ENCODE peak calls at places on chromosomes 2 and 18, in nine cellular contexts. One of them, this sample, is unnamed.

GRCh38 chr18:46916551-46917107 is 678 bp downstream of the PIAS2 start:
- DNase-seq in effector memory CD4-positive, alpha-beta T cell: peak
- DNase-seq in body of pancreas: peak
- DNase-seq in left lung: peak
- DNase-seq in psoas muscle: no peak
- DNase-seq in epithelial cell of proximal tubule: no peak
- DNase-seq in suprapubic skin: no peak
- DNase-seq in BJ: no peak
- DNase-seq in mesendoderm: peak
- DNase-seq in this sample: no peak

GRCh38 chr2:98454500-98455235 is 10.0 kb downstream of the INPP4A start:
- DNase-seq in effector memory CD4-positive, alpha-beta T cell: no peak
- DNase-seq in body of pancreas: peak
- DNase-seq in left lung: no peak
- DNase-seq in psoas muscle: no peak
- DNase-seq in epithelial cell of proximal tubule: no peak
- DNase-seq in suprapubic skin: no peak
- DNase-seq in BJ: no peak
- DNase-seq in mesendoderm: peak
- DNase-seq in this sample: no peak

GRCh38 chr2:216626168-216626874 is 6.9 kb upstream of the IGFBP2 start:
- DNase-seq in effector memory CD4-positive, alpha-beta T cell: no peak
- DNase-seq in body of pancreas: no peak
- DNase-seq in left lung: no peak
- DNase-seq in psoas muscle: no peak
- DNase-seq in epithelial cell of proximal tubule: no peak
- DNase-seq in suprapubic skin: no peak
- DNase-seq in BJ: no peak
- DNase-seq in mesendoderm: no peak
- DNase-seq in this sample: no peak

GRCh38 chr2:219997341-219997851 is 370.0 kb downstream of the SLC4A3 start:
- DNase-seq in effector memory CD4-positive, alpha-beta T cell: no peak
- DNase-seq in body of pancreas: peak
- DNase-seq in left lung: no peak
- DNase-seq in psoas muscle: no peak
- DNase-seq in epithelial cell of proximal tubule: peak
- DNase-seq in suprapubic skin: no peak
- DNase-seq in BJ: no peak
- DNase-seq in mesendoderm: peak
- DNase-seq in this sample: no peak

GRCh38 chr18:70907673-70908072 is 618.8 kb downstream of the SOCS6 start:
- DNase-seq in effector memory CD4-positive, alpha-beta T cell: no peak
- DNase-seq in body of pancreas: no peak
- DNase-seq in left lung: no peak
- DNase-seq in psoas muscle: no peak
- DNase-seq in epithelial cell of proximal tubule: no peak
- DNase-seq in suprapubic skin: no peak
- DNase-seq in BJ: no peak
- DNase-seq in mesendoderm: peak
- DNase-seq in this sample: no peak

GRCh38 chr18:48662021-48662661 is 123.3 kb downstream of the CTIF start:
- DNase-seq in effector memory CD4-positive, alpha-beta T cell: no peak
- DNase-seq in body of pancreas: peak
- DNase-seq in left lung: no peak
- DNase-seq in psoas muscle: no peak
- DNase-seq in epithelial cell of proximal tubule: no peak
- DNase-seq in suprapubic skin: peak
- DNase-seq in BJ: no peak
- DNase-seq in mesendoderm: peak
- DNase-seq in this sample: no peak

GRCh38 chr2:9232166-9232479 is 25.5 kb downstream of the ASAP2 start:
- DNase-seq in effector memory CD4-positive, alpha-beta T cell: no peak
- DNase-seq in body of pancreas: no peak
- DNase-seq in left lung: no peak
- DNase-seq in psoas muscle: no peak
- DNase-seq in epithelial cell of proximal tubule: no peak
- DNase-seq in suprapubic skin: no peak
- DNase-seq in BJ: no peak
- DNase-seq in mesendoderm: no peak
- DNase-seq in this sample: no peak

GRCh38 chr2:98280376-98281102 is 65.7 kb upstream of the CNGA3 start:
- DNase-seq in effector memory CD4-positive, alpha-beta T cell: no peak
- DNase-seq in body of pancreas: peak
- DNase-seq in left lung: no peak
- DNase-seq in psoas muscle: no peak
- DNase-seq in epithelial cell of proximal tubule: peak
- DNase-seq in suprapubic skin: no peak
- DNase-seq in BJ: no peak
- DNase-seq in mesendoderm: peak
- DNase-seq in this sample: no peak

DNA sequence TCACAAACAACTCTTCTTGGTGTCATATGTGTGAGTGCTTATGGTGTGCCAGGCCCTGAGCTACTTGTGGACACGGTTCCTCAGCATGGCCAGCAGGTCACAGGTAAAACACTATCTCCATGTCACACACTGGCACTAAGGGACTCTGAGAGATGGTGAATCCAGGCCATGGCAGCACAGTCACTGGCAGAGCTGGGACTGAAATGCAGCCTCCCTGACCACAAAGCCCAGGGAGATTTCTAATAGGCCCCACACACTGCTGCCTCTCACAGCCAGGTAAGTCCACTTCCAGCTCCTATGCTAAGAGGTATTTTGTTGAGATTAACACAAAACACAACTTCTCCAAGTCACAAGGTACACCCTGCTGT is 92.0 kb downstream of the ACTR2 start:
- DNase-seq in effector memory CD4-positive, alpha-beta T cell: no peak
- DNase-seq in body of pancreas: no peak
- DNase-seq in left lung: no peak
- DNase-seq in psoas muscle: no peak
- DNase-seq in epithelial cell of proximal tubule: no peak
- DNase-seq in suprapubic skin: no peak
- DNase-seq in BJ: no peak
- DNase-seq in mesendoderm: no peak
- DNase-seq in this sample: no peak
- H3K4me3 ChIP-seq in effector memory CD4-positive, alpha-beta T cell: no peak
- H3K4me3 ChIP-seq in body of pancreas: no peak
- H3K4me3 ChIP-seq in left lung: no peak
- H3K4me3 ChIP-seq in psoas muscle: no peak
- H3K4me3 ChIP-seq in epithelial cell of proximal tubule: no peak
- H3K4me3 ChIP-seq in suprapubic skin: no peak
- H3K4me3 ChIP-seq in BJ: no peak
- H3K4me3 ChIP-seq in mesendoderm: no peak
- H3K4me3 ChIP-seq in this sample: no peak

GRCh38 chr2:36409971-36410370 is 54.4 kb downstream of the CRIM1 start:
- DNase-seq in effector memory CD4-positive, alpha-beta T cell: no peak
- DNase-seq in body of pancreas: no peak
- DNase-seq in left lung: no peak
- DNase-seq in psoas muscle: no peak
- DNase-seq in epithelial cell of proximal tubule: no peak
- DNase-seq in suprapubic skin: no peak
- DNase-seq in BJ: no peak
- DNase-seq in mesendoderm: no peak
- DNase-seq in this sample: no peak

GRCh38 chr2:36413218-36413617 is 57.6 kb downstream of the CRIM1 start:
- DNase-seq in effector memory CD4-positive, alpha-beta T cell: no peak
- DNase-seq in body of pancreas: no peak
- DNase-seq in left lung: no peak
- DNase-seq in psoas muscle: no peak
- DNase-seq in epithelial cell of proximal tubule: no peak
- DNase-seq in suprapubic skin: no peak
- DNase-seq in BJ: peak
- DNase-seq in mesendoderm: no peak
- DNase-seq in this sample: no peak

GRCh38 chr2:36414307-36414706 is 58.7 kb downstream of the CRIM1 start:
- DNase-seq in effector memory CD4-positive, alpha-beta T cell: no peak
- DNase-seq in body of pancreas: no peak
- DNase-seq in left lung: no peak
- DNase-seq in psoas muscle: no peak
- DNase-seq in epithelial cell of proximal tubule: no peak
- DNase-seq in suprapubic skin: no peak
- DNase-seq in BJ: no peak
- DNase-seq in mesendoderm: no peak
- DNase-seq in this sample: no peak

GRCh38 chr2:36410681-36411080 is 55.1 kb downstream of the CRIM1 start:
- DNase-seq in effector memory CD4-positive, alpha-beta T cell: no peak
- DNase-seq in body of pancreas: no peak
- DNase-seq in left lung: no peak
- DNase-seq in psoas muscle: no peak
- DNase-seq in epithelial cell of proximal tubule: no peak
- DNase-seq in suprapubic skin: no peak
- DNase-seq in BJ: no peak
- DNase-seq in mesendoderm: no peak
- DNase-seq in this sample: no peak

DNA sequence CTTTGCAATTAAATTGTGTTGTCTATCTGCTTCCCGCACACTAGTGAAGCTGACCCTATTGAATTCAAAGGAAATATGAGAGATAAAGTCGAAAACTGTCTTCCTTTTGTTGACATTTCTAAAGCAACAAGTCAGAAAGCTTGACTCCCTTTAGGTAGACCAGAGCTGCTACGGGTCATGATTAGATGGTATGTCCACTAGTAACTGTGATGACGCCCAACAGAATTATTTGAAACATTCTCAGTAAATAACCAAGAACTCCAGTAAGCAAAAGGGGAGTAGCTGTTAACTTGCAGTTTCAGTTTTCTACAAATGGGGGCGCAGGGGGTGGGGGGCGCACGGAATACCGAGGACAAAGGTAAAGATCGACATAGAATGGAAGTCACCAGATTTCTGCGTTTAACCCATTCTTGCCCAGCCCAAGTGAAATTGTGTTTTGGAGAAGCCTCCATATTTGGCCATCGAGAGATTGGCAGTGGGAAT is 56.4 kb downstream of the CRIM1 start:
- DNase-seq in effector memory CD4-positive, alpha-beta T cell: no peak
- DNase-seq in body of pancreas: no peak
- DNase-seq in left lung: no peak
- DNase-seq in psoas muscle: no peak
- DNase-seq in epithelial cell of proximal tubule: peak
- DNase-seq in suprapubic skin: no peak
- DNase-seq in BJ: no peak
- DNase-seq in mesendoderm: peak
- DNase-seq in this sample: no peak
- H3K4me3 ChIP-seq in effector memory CD4-positive, alpha-beta T cell: no peak
- H3K4me3 ChIP-seq in body of pancreas: no peak
- H3K4me3 ChIP-seq in left lung: no peak
- H3K4me3 ChIP-seq in psoas muscle: no peak
- H3K4me3 ChIP-seq in epithelial cell of proximal tubule: no peak
- H3K4me3 ChIP-seq in suprapubic skin: no peak
- H3K4me3 ChIP-seq in BJ: no peak
- H3K4me3 ChIP-seq in mesendoderm: no peak
- H3K4me3 ChIP-seq in this sample: no peak

GRCh38 chr2:239436669-239437325 is 36.0 kb upstream of the HDAC4 start:
- DNase-seq in effector memory CD4-positive, alpha-beta T cell: no peak
- DNase-seq in body of pancreas: no peak
- DNase-seq in left lung: no peak
- DNase-seq in psoas muscle: no peak
- DNase-seq in epithelial cell of proximal tubule: no peak
- DNase-seq in suprapubic skin: no peak
- DNase-seq in BJ: no peak
- DNase-seq in mesendoderm: no peak
- DNase-seq in this sample: no peak

GRCh38 chr2:239439383-239440315 is 38.8 kb upstream of the HDAC4 start:
- DNase-seq in effector memory CD4-positive, alpha-beta T cell: no peak
- DNase-seq in body of pancreas: no peak
- DNase-seq in left lung: no peak
- DNase-seq in psoas muscle: no peak
- DNase-seq in epithelial cell of proximal tubule: no peak
- DNase-seq in suprapubic skin: no peak
- DNase-seq in BJ: no peak
- DNase-seq in mesendoderm: no peak
- DNase-seq in this sample: no peak

GRCh38 chr2:239440511-239440959 is 39.7 kb upstream of the HDAC4 start:
- DNase-seq in effector memory CD4-positive, alpha-beta T cell: no peak
- DNase-seq in body of pancreas: no peak
- DNase-seq in left lung: no peak
- DNase-seq in psoas muscle: no peak
- DNase-seq in epithelial cell of proximal tubule: no peak
- DNase-seq in suprapubic skin: no peak
- DNase-seq in BJ: no peak
- DNase-seq in mesendoderm: peak
- DNase-seq in this sample: no peak

GRCh38 chr2:239438368-239438767 is 37.5 kb upstream of the HDAC4 start:
- DNase-seq in effector memory CD4-positive, alpha-beta T cell: no peak
- DNase-seq in body of pancreas: no peak
- DNase-seq in left lung: no peak
- DNase-seq in psoas muscle: no peak
- DNase-seq in epithelial cell of proximal tubule: no peak
- DNase-seq in suprapubic skin: no peak
- DNase-seq in BJ: no peak
- DNase-seq in mesendoderm: no peak
- DNase-seq in this sample: no peak

DNA sequence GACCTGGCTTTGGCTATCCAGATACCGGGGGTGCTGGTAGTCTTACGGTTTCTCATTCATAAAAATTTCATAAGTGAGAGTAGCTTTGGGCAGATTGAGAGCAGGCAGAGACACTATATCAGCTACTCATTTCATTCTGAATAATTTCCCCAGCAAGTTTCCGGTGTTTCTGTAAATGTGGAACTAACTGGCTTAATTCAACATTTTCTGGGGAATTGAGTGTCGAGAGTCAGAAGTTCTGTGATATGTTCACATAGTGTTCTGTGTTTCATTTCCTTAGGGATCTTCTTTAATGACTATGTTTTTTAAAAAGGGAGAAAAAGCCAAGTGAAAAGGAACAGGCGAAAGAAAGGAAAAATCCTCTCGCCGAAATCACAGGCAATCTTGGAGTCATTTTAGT is 38.1 kb upstream of the HDAC4 start:
- DNase-seq in effector memory CD4-positive, alpha-beta T cell: no peak
- DNase-seq in body of pancreas: no peak
- DNase-seq in left lung: no peak
- DNase-seq in psoas muscle: no peak
- DNase-seq in epithelial cell of proximal tubule: no peak
- DNase-seq in suprapubic skin: no peak
- DNase-seq in BJ: no peak
- DNase-seq in mesendoderm: no peak
- DNase-seq in this sample: no peak
- H3K4me3 ChIP-seq in effector memory CD4-positive, alpha-beta T cell: no peak
- H3K4me3 ChIP-seq in body of pancreas: no peak
- H3K4me3 ChIP-seq in left lung: no peak
- H3K4me3 ChIP-seq in psoas muscle: no peak
- H3K4me3 ChIP-seq in epithelial cell of proximal tubule: no peak
- H3K4me3 ChIP-seq in suprapubic skin: no peak
- H3K4me3 ChIP-seq in BJ: no peak
- H3K4me3 ChIP-seq in mesendoderm: no peak
- H3K4me3 ChIP-seq in this sample: no peak

DNA sequence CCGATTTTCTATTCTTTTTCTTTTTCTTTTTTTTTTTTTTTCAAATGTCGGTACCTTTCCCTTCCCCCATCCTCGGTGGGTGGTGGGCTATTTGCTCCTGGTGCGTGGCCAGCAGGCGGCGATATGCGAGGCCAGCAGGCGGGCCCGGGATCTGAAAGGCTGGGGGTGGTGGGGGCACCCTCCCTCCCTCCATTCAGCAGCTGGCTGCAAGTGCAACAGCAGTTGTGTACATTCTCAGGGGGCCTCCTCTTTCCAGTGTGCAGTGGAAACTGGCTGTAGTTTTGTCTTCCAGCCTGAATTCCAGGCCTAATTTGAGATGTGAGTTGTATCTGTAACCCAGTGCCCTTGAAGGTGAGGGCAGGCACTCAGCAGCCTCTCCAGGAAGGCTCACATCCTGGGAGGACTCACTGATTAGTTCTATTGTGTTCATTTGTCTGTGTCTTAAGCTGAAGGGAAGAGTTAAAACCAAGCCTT is 3.1 kb downstream of the MYCN start:
- DNase-seq in effector memory CD4-positive, alpha-beta T cell: no peak
- DNase-seq in body of pancreas: no peak
- DNase-seq in left lung: no peak
- DNase-seq in psoas muscle: peak
- DNase-seq in epithelial cell of proximal tubule: no peak
- DNase-seq in suprapubic skin: no peak
- DNase-seq in BJ: no peak
- DNase-seq in mesendoderm: peak
- DNase-seq in this sample: no peak
- H3K4me3 ChIP-seq in effector memory CD4-positive, alpha-beta T cell: no peak
- H3K4me3 ChIP-seq in body of pancreas: no peak
- H3K4me3 ChIP-seq in left lung: no peak
- H3K4me3 ChIP-seq in psoas muscle: peak
- H3K4me3 ChIP-seq in epithelial cell of proximal tubule: no peak
- H3K4me3 ChIP-seq in suprapubic skin: peak
- H3K4me3 ChIP-seq in BJ: no peak
- H3K4me3 ChIP-seq in mesendoderm: peak
- H3K4me3 ChIP-seq in this sample: no peak